ENCODE peak calls at places on chromosomes 5 and 9, in five cellular contexts. C is right atrium auricular region, M is GM23248, Q is IMR-90, K is keratinocyte. T is an unnamed sample. For H3K4me1, the result is how much of the 10 kb centered on the place peaks cover.

GRCh38 chr9:109707355-109707754 is 72.6 kb upstream of the PALM2AKAP2 start:
- DNase-seq in Q (no peak), K (no peak), M (no peak), C (no peak), T (no peak)

GRCh38 chr5:175718401-175719108 is 60.7 kb downstream of the HRH2 start:
- DNase-seq in M (peak), K (no peak), C (no peak), Q (no peak), T (peak)

GRCh38 chr9:93268551-93269314 is 84.8 kb downstream of the WNK2 start:
- DNase-seq in C (no peak), Q (no peak), K (no peak), M (no peak), T (peak)

GRCh38 chr5:27316283-27316675 is 277.9 kb upstream of the CDH9 start:
- DNase-seq in C (no peak), Q (peak), K (no peak), M (peak), T (no peak)

GRCh38 chr9:105359899-105360298 is 87.9 kb upstream of the FSD1L start:
- DNase-seq in M (peak), K (no peak), Q (peak), C (no peak), T (no peak)

GRCh38 chr5:108561416-108562204 is 179.7 kb upstream of the FBXL17 start:
- DNase-seq in M (peak), C (no peak), K (no peak), Q (peak), T (no peak)

GRCh38 chr5:72325566-72326297 is 5.6 kb downstream of the PTCD2 start:
- DNase-seq in M (peak), Q (peak), K (no peak), C (no peak), T (no peak)

GRCh38 chr9:109409998-109410397 is 88.1 kb downstream of the PTPN3 start:
- DNase-seq in Q (no peak), M (no peak), K (no peak), C (no peak), T (no peak)

GRCh38 chr5:98454904-98455303 is 318.6 kb upstream of the RGMB start:
- DNase-seq in Q (peak), K (peak), M (peak), C (no peak), T (no peak)

GRCh38 chr5:167489202-167489601 is 802.2 kb upstream of the WWC1 start:
- DNase-seq in C (no peak), M (peak), K (no peak), Q (no peak), T (no peak)

GRCh38 chr5:1524799-1525623 is 1.3 kb upstream of the LPCAT1 start:
- DNase-seq in C (peak), M (no peak), Q (no peak), K (no peak), T (peak)

GRCh38 chr5:174355208-174355612 is 309.7 kb downstream of the NSG2 start:
- DNase-seq in M (peak), C (peak), Q (peak), K (peak), T (no peak)

GRCh38 chr9:123080444-123080843 is 47.0 kb downstream of the GPR21 start:
- DNase-seq in M (no peak), C (no peak), Q (no peak), K (no peak), T (no peak)

GRCh38 chr5:142012186-142012785 is 541 bp downstream of the GNPDA1 start:
- DNase-seq in Q (no peak), M (peak), C (peak), K (no peak), T (peak)

GRCh38 chr9:35736201-35736633 is 3.8 kb downstream of the CREB3 start:
- DNase-seq in M (peak), C (peak), K (no peak), Q (peak), T (peak)

GRCh38 chr9:5357431-5358105 is 17.9 kb upstream of the RLN1 start:
- DNase-seq in M (no peak), K (no peak), Q (no peak), C (no peak), T (no peak)

GRCh38 chr5:127685662-127686061 is 17.5 kb upstream of the CCDC192 start:
- DNase-seq in Q (no peak), K (no peak), M (no peak), C (no peak), T (no peak)

GRCh38 chr5:82165740-82166530 is 112.2 kb downstream of the RPS23 start:
- DNase-seq in C (peak), K (peak), Q (peak), M (peak), T (peak)

GRCh38 chr5:24444439-24444838 is 200.3 kb downstream of the CDH10 start:
- DNase-seq in K (no peak), Q (no peak), C (no peak), M (no peak), T (no peak)

GRCh38 chr5:9122528-9122927 is 423.3 kb downstream of the SEMA5A start:
- DNase-seq in M (no peak), Q (no peak), K (no peak), C (no peak), T (no peak)
- H3K4me1 ChIP-seq in M (under half), Q (under half), K (under half), C (under half), T (under half)

GRCh38 chr5:139847790-139848507 is 52.3 kb downstream of the PSD2 start:
- DNase-seq in C (peak), Q (no peak), K (no peak), M (peak), T (peak)

GRCh38 chr5:139849942-139850341 is 54.3 kb downstream of the PSD2 start:
- DNase-seq in M (peak), C (no peak), Q (no peak), K (no peak), T (no peak)

GRCh38 chr5:139848508-139849100 is 53.0 kb downstream of the PSD2 start:
- DNase-seq in M (no peak), Q (no peak), C (no peak), K (no peak), T (no peak)

GRCh38 chr5:139850423-139851016 is 54.9 kb downstream of the PSD2 start:
- DNase-seq in C (no peak), Q (no peak), M (no peak), K (no peak), T (no peak)

DNA sequence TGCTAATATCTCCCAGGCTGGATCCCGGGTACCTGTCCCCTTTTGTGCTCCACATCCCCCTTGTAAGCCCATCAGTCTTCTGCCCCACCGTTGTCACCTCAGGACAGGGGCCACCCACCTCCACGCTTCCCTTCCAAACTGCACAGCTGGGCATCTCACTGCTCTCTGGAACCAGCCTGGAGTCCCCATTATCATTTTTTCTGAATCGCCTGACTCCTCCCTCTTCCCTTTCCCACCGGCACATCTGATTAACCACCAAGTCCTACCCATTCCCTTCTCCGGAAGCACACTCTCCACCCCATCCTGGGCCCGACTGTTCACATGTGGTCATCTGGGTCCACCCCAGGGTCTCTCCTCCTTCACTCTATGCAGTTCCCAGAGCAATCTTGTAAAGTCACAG is 53.9 kb downstream of the PSD2 start:
- DNase-seq in M (no peak), C (no peak), Q (no peak), K (no peak), T (no peak)
- H3K27ac ChIP-seq in M (no peak), C (no peak), Q (no peak), K (no peak), T (no peak)

DNA sequence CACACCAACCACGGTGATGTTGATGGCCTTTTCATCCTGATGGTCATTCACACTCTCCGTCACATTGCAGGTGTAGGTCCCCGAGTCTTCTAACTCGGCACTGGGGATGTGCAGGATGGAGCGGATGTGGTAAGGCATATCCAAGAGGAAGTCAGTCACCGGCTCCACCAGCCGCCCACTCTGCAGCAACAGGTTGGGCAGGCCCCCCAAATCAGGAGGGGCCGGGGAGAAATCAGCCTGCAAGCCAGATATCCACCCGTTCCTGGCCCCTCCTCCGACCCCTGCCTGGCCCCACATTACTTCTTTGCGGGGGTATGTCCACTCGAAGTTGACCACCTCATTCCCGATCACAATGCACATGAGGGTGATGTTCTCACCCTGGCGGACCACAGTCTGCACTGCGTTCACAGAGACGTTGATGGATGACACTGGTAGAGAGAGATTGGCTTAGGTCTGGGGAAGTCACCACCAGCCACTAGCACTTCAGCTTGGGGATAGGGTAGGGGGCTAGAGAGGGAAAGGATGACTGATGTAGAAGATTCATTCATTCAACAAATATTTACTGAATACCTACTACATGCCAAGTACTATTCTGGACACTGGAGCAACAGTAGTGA is 22.0 kb downstream of the PDGFRB start:
- DNase-seq in C (no peak), K (no peak), M (no peak), Q (no peak), T (no peak)
- H3K4me1 ChIP-seq in C (under half), K (under half), M (under half), Q (half or more), T (under half)

DNA sequence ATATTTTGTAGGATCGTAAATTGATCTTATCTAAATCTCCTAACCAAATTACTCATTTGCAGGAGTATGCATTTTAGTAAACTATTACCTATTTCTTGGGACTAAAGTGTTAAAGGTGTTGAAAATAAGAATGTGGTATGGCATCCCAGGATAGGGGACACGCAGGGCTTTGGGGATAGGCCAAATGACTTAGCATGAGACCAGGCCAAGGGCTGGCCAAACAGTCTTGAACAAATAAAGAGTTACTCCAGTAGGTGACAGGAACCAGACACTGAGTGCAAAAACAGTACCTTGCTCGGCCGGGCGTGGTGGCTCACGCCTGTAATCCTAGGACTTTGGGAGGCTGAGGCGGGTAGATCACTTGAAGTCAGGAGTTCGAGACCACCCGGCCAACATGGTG is 25.1 kb downstream of the TBC1D2 start:
- DNase-seq in Q (no peak), K (no peak), C (no peak), M (no peak), T (no peak)
- H3K27ac ChIP-seq in Q (no peak), K (no peak), C (no peak), M (no peak), T (no peak)

GRCh38 chr9:71762900-71763653 is 5.2 kb downstream of the CEMIP2 start:
- DNase-seq in Q (peak), K (no peak), C (no peak), M (peak), T (no peak)

GRCh38 chr9:71758277-71758676 is 10.0 kb downstream of the CEMIP2 start:
- DNase-seq in K (no peak), M (no peak), C (no peak), Q (no peak), T (no peak)

GRCh38 chr9:71761938-71762353 is 6.4 kb downstream of the CEMIP2 start:
- DNase-seq in Q (no peak), C (no peak), M (no peak), K (no peak), T (no peak)

GRCh38 chr9:71758785-71759184 is 9.5 kb downstream of the CEMIP2 start:
- DNase-seq in C (no peak), M (no peak), K (no peak), Q (peak), T (no peak)

GRCh38 chr9:71760901-71761300 is 7.4 kb downstream of the CEMIP2 start:
- DNase-seq in M (no peak), Q (no peak), C (no peak), K (no peak), T (no peak)
- H3K4me1 ChIP-seq in M (half or more), Q (under half), C (under half), K (half or more), T (under half)